ENCODE peak calls at places on chromosomes 5 and 9, in seven cellular contexts. Q is AG04450, K is upper lobe of right lung, Z is AG09309, U is heart right ventricle, M is fibroblast of pulmonary artery, D is tibial nerve. T is an unnamed sample.

GRCh38 chr5:14490309-14490711 is 91.3 kb upstream of the OTULINL start:
- DNase-seq in Q (no peak), K (peak; percentile 80), Z (no peak), U (peak; percentile 29), M (no peak), D (no peak), T (no peak)

GRCh38 chr5:122077451-122078115 is 476 bp downstream of the LOX start:
- DNase-seq in Q (no peak), K (peak; percentile 64), Z (no peak), U (peak; percentile 18), M (peak; percentile 45), D (peak; percentile 17), T (no peak)

GRCh38 chr5:142145106-142145900 is 36.7 kb downstream of the NDFIP1 start:
- DNase-seq in Q (peak; percentile 16), K (no peak), Z (peak; percentile 37), U (no peak), M (peak; percentile 82), D (peak; percentile 56), T (no peak)

GRCh38 chr9:128160603-128160987 is 530 bp downstream of the BBLN start:
- DNase-seq in Q (no peak), K (no peak), Z (no peak), U (no peak), M (no peak), D (no peak), T (no peak)

GRCh38 chr5:159953609-159954008 is 37.3 kb downstream of the ADRA1B start:
- DNase-seq in Q (no peak), K (no peak), Z (no peak), U (no peak), M (no peak), D (no peak), T (no peak)

GRCh38 chr5:40221796-40222195 is 457.9 kb upstream of the PTGER4 start:
- DNase-seq in Q (no peak), K (no peak), Z (peak; percentile 46), U (no peak), M (peak; percentile 35), D (no peak), T (peak; percentile 72)

GRCh38 chr5:124634228-124634819 is 112.1 kb downstream of the ZNF608 start:
- DNase-seq in Q (no peak), K (no peak), Z (no peak), U (no peak), M (no peak), D (no peak), T (no peak)

GRCh38 chr5:164065266-164065665 is 559.8 kb downstream of the MAT2B start:
- DNase-seq in Q (no peak), K (no peak), Z (no peak), U (no peak), M (no peak), D (no peak), T (no peak)

GRCh38 chr9:92467511-92467910 is 14.8 kb downstream of the ASPN start:
- DNase-seq in Q (no peak), K (no peak), Z (no peak), U (no peak), M (no peak), D (no peak), T (no peak)

GRCh38 chr9:136686794-136687711 is at the start of gene AGPAT2:
- DNase-seq in Q (no peak), K (peak; percentile 94), Z (no peak), U (peak; percentile 88), M (no peak), D (peak; percentile 49), T (no peak)

GRCh38 chr5:94157704-94158608 is 416.6 kb upstream of the POU5F2 start:
- DNase-seq in Q (no peak), K (no peak), Z (no peak), U (no peak), M (no peak), D (no peak), T (no peak)

GRCh38 chr9:91053824-91054223 is 252.2 kb downstream of the SYK start:
- DNase-seq in Q (no peak), K (no peak), Z (no peak), U (no peak), M (no peak), D (no peak), T (no peak)

GRCh38 chr5:141681695-141682641 is at the start of gene ARAP3:
- DNase-seq in Q (peak; percentile 43), K (peak; percentile 96), Z (no peak), U (peak; percentile 90), M (peak; percentile 90), D (peak; percentile 56), T (peak; percentile 49)

GRCh38 chr5:113789769-113790168 is 276.3 kb downstream of the YTHDC2 start:
- DNase-seq in Q (no peak), K (no peak), Z (no peak), U (no peak), M (no peak), D (no peak), T (no peak)

GRCh38 chr5:56011835-56012234 is 17.1 kb upstream of the IL6ST start:
- DNase-seq in Q (peak; percentile 83), K (no peak), Z (peak; percentile 83), U (no peak), M (peak; percentile 92), D (no peak), T (peak; percentile 85)

GRCh38 chr5:140273401-140273877 is 29.5 kb downstream of the PFDN1 start:
- DNase-seq in Q (no peak), K (no peak), Z (no peak), U (no peak), M (peak; percentile 73), D (no peak), T (no peak)

GRCh38 chr5:68576805-68577204 is 361.2 kb downstream of the PIK3R1 start:
- DNase-seq in Q (no peak), K (no peak), Z (no peak), U (no peak), M (no peak), D (no peak), T (no peak)

GRCh38 chr9:116058421-116058820 is 95.2 kb upstream of the PAPPA start:
- DNase-seq in Q (no peak), K (no peak), Z (no peak), U (no peak), M (peak; percentile 46), D (no peak), T (no peak)

DNA sequence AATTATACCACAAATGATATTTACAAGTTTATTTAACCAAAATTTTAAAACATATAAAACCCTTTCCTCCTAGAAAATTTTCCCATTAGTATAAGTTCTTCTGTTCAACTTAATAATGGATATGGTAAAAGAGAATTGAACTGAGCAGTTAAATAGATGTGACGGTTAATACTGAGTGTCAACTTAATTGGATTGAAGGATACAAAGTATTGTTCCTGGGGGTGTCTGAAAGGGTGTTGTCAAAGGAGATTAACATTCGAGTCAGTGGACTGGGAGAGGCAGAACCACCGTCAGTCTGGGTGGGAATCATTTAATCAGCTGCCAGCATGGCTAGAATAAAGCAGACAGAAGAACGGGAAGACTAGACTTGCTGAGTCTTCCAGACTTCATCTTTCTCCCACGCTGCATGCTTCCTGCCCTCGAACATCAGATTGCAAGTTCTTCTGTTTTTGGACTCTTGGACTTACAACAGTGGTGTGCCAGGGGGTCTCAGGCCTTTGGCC is 689.6 kb upstream of the CDH10 start:
- DNase-seq in Q (no peak), K (no peak), Z (no peak), U (no peak), M (no peak), D (no peak), T (no peak)
- H3K4me3 ChIP-seq in Q (no peak overlapping the region), K (no peak overlapping the region), Z (no peak overlapping the region), U (no peak overlapping the region), M (no peak overlapping the region), D (no peak overlapping the region), T (no peak overlapping the region)

DNA sequence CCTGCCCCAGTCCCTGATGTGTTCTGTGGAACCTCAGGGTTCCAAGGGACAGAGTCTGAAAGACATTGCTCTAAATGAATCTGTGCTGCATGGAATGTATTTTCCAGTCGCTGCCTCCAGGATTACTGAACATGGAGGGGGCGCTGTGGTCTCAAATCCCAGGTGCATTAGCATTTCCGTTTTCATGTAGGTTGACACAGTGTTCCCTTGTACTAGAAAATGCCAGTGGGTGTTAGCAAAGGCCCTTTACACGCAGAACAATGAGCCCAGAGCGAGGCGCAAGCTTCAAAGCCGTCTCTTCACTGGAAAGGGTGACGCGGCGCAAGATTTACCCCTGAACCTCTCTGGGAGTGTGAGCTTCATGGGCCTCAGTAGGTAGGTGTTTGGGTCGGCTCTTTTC is 308.3 kb downstream of the SLIT3 start:
- DNase-seq in Q (no peak), K (no peak), Z (no peak), U (no peak), M (no peak), D (no peak), T (no peak)
- TF ChIP-seq CTCF in Q (no peak), K (peak; percentile 19), Z (no peak), U (no peak), M (peak; percentile 9), D (peak; percentile 17), T (no peak)

GRCh38 chr5:67552773-67553172 is 356.2 kb upstream of the CD180 start:
- DNase-seq in Q (no peak), K (no peak), Z (no peak), U (no peak), M (no peak), D (no peak), T (no peak)

GRCh38 chr5:67547682-67548081 is 351.1 kb upstream of the CD180 start:
- DNase-seq in Q (no peak), K (no peak), Z (no peak), U (no peak), M (no peak), D (no peak), T (no peak)

GRCh38 chr5:67549947-67550346 is 353.3 kb upstream of the CD180 start:
- DNase-seq in Q (no peak), K (no peak), Z (no peak), U (no peak), M (no peak), D (no peak), T (no peak)

GRCh38 chr5:67548520-67549262 is 352.1 kb upstream of the CD180 start:
- DNase-seq in Q (no peak), K (no peak), Z (no peak), U (no peak), M (no peak), D (no peak), T (no peak)

GRCh38 chr5:67549263-67549551 is 352.6 kb upstream of the CD180 start:
- DNase-seq in Q (no peak), K (no peak), Z (no peak), U (no peak), M (peak; percentile 10), D (no peak), T (no peak)
- H3K4me3 ChIP-seq in Q (no peak overlapping the region), K (no peak overlapping the region), Z (no peak overlapping the region), U (no peak overlapping the region), M (no peak overlapping the region), D (no peak overlapping the region), T (no peak overlapping the region)

GRCh38 chr5:16812911-16813310 is 123.2 kb downstream of the MYO10 start:
- DNase-seq in Q (no peak), K (no peak), Z (no peak), U (no peak), M (peak; percentile 57), D (no peak), T (no peak)
- TF ChIP-seq CTCF in Q (no peak), K (no peak), Z (no peak), U (no peak), M (no peak), D (no peak), T (no peak)

GRCh38 chr9:1047605-1048235 is 2.4 kb upstream of the DMRT2 start:
- DNase-seq in Q (no peak), K (no peak), Z (no peak), U (no peak), M (no peak), D (no peak), T (no peak)
- H3K4me3 ChIP-seq in Q (peak overlapping the region; percentile 57), K (peak overlapping the region; percentile 49), Z (peak overlapping the region; percentile 29), U (peak overlapping the region; percentile 17), M (peak overlapping the region; percentile 49), D (peak overlapping the region; percentile 21), T (no peak overlapping the region)

T was measured in BJ.